ENCODE peak calls at places on chromosomes 4 and X, in seven cellular contexts. X, K, H, W, O, Z and T are unnamed samples.
A peak's percentile ranks its signal among the peaks of the same experiment; 100 is the strongest.

GRCh38 chrX:24426340-24426913 is 38.7 kb upstream of the PDK3 start:
- DNase-seq in X (no peak), K (peak; percentile 36), H (peak; percentile 3), W (no peak), O (peak; percentile 27), Z (no peak), T (no peak)

GRCh38 chr4:114364857-114365256 is 233.8 kb upstream of the UGT8 start:
- DNase-seq in X (no peak), K (peak; percentile 88), H (no peak), W (no peak), O (peak; percentile 38), Z (peak; percentile 77), T (no peak)

GRCh38 chrX:129721414-129721813 is 17.4 kb upstream of the XPNPEP2 start:
- DNase-seq in X (no peak), K (no peak), H (no peak), W (no peak), O (no peak), Z (no peak), T (no peak)

GRCh38 chrX:19548934-19549333 is 33.6 kb upstream of the MAP3K15 start:
- DNase-seq in X (no peak), K (no peak), H (no peak), W (no peak), O (no peak), Z (no peak), T (no peak)

GRCh38 chr4:41299486-41299885 is 42.8 kb downstream of the UCHL1 start:
- DNase-seq in X (no peak), K (no peak), H (no peak), W (no peak), O (no peak), Z (no peak), T (no peak)

GRCh38 chr4:118325443-118325842 is 27.4 kb downstream of the PRSS12 start:
- DNase-seq in X (no peak), K (no peak), H (no peak), W (no peak), O (peak; percentile 17), Z (no peak), T (no peak)

GRCh38 chr4:151460434-151460833 is 51.5 kb downstream of the FHIP1A start:
- DNase-seq in X (no peak), K (no peak), H (no peak), W (no peak), O (no peak), Z (no peak), T (no peak)

GRCh38 chr4:128601992-128602695 is 207.4 kb upstream of the JADE1 start:
- DNase-seq in X (no peak), K (peak; percentile 89), H (peak; percentile 43), W (no peak), O (peak; percentile 83), Z (no peak), T (no peak)

GRCh38 chr4:73103799-73104503 is 34.4 kb upstream of the COX18 start:
- DNase-seq in X (no peak), K (peak; percentile 37), H (no peak), W (no peak), O (peak; percentile 49), Z (no peak), T (no peak)

GRCh38 chr4:11495818-11496217 is 67.1 kb upstream of the HS3ST1 start:
- DNase-seq in X (no peak), K (no peak), H (no peak), W (no peak), O (no peak), Z (no peak), T (no peak)

GRCh38 chr4:185304541-185304940 is 91.2 kb downstream of the LRP2BP start:
- DNase-seq in X (no peak), K (no peak), H (no peak), W (no peak), O (no peak), Z (no peak), T (no peak)

GRCh38 chrX:31593353-31593752 is 521.5 kb upstream of the FTHL17 start:
- DNase-seq in X (no peak), K (peak; percentile 37), H (no peak), W (no peak), O (no peak), Z (no peak), T (no peak)

GRCh38 chrX:70635669-70636068 is 191.0 kb downstream of the DLG3 start:
- DNase-seq in X (no peak), K (no peak), H (no peak), W (no peak), O (no peak), Z (no peak), T (no peak)

GRCh38 chr4:98399915-98400314 is 138.7 kb downstream of the RAP1GDS1 start:
- DNase-seq in X (no peak), K (no peak), H (no peak), W (no peak), O (no peak), Z (no peak), T (no peak)

GRCh38 chr4:139050436-139050835 is 34.9 kb downstream of the NOCT start:
- DNase-seq in X (no peak), K (peak; percentile 26), H (no peak), W (no peak), O (peak; percentile 56), Z (no peak), T (no peak)

GRCh38 chr4:87058272-87059073 is 123.7 kb downstream of the AFF1 start:
- DNase-seq in X (no peak), K (peak; percentile 50), H (no peak), W (no peak), O (no peak), Z (no peak), T (no peak)

GRCh38 chrX:11740794-11741193 is 17.2 kb upstream of the MSL3 start:
- DNase-seq in X (no peak), K (no peak), H (no peak), W (no peak), O (no peak), Z (no peak), T (no peak)

GRCh38 chrX:121322159-121322558 is 274.7 kb downstream of the GLUD2 start:
- DNase-seq in X (no peak), K (peak; percentile 21), H (no peak), W (no peak), O (peak; percentile 7), Z (no peak), T (no peak)

GRCh38 chr4:139763205-139763604 is 97.6 kb downstream of the MGST2 start:
- DNase-seq in X (no peak), K (no peak), H (no peak), W (no peak), O (no peak), Z (no peak), T (no peak)

GRCh38 chr4:161650812-161651211 is 513.0 kb downstream of the FSTL5 start:
- DNase-seq in X (no peak), K (no peak), H (no peak), W (no peak), O (no peak), Z (no peak), T (no peak)

GRCh38 chrX:131783555-131784338 is 239.4 kb upstream of the STK26 start:
- DNase-seq in X (no peak), K (no peak), H (no peak), W (no peak), O (peak; percentile 91), Z (no peak), T (peak; percentile 52)

GRCh38 chr4:89380980-89381379 is 73.4 kb upstream of the GPRIN3 start:
- DNase-seq in X (no peak), K (no peak), H (no peak), W (no peak), O (no peak), Z (no peak), T (no peak)

GRCh38 chr4:84394386-84394785 is 104.7 kb downstream of the NKX6-1 start:
- DNase-seq in X (no peak), K (no peak), H (no peak), W (no peak), O (no peak), Z (no peak), T (no peak)

GRCh38 chrX:68669094-68669830 is 21.8 kb downstream of the STARD8 start:
- DNase-seq in X (peak; percentile 30), K (no peak), H (no peak), W (no peak), O (peak; percentile 30), Z (no peak), T (no peak)

GRCh38 chr4:1382776-1383727 is 23.2 kb downstream of the NKX1-1 start:
- DNase-seq in X (peak; percentile 3), K (no peak), H (no peak), W (no peak), O (no peak), Z (no peak), T (no peak)

GRCh38 chr4:111933703-111934102 is 211.6 kb upstream of the FAM241A start:
- DNase-seq in X (no peak), K (no peak), H (no peak), W (no peak), O (no peak), Z (no peak), T (no peak)
- TF ChIP-seq CTCF in X (no peak), K (no peak), H (no peak), W (no peak), O (no peak), Z (no peak), T (no peak)

GRCh38 chrX:46574337-46574940 is 874 bp downstream of the CHST7 start:
- DNase-seq in X (peak; percentile 33), K (peak; percentile 16), H (peak; percentile 29), W (no peak), O (no peak), Z (no peak), T (peak; percentile 64)

GRCh38 chrX:46572295-46572936 is 1.1 kb upstream of the CHST7 start:
- DNase-seq in X (no peak), K (no peak), H (no peak), W (no peak), O (no peak), Z (no peak), T (no peak)

GRCh38 chrX:46573896-46574336 is 351 bp downstream of the CHST7 start:
- DNase-seq in X (peak; percentile 62), K (peak; percentile 65), H (peak; percentile 63), W (peak; percentile 12), O (peak; percentile 49), Z (no peak), T (peak; percentile 56)

GRCh38 chrX:46574941-46575381 is 1.4 kb downstream of the CHST7 start:
- DNase-seq in X (peak; percentile 37), K (peak; percentile 27), H (peak; percentile 26), W (no peak), O (no peak), Z (no peak), T (peak; percentile 17)

GRCh38 chrX:46573331-46573895 is at the start of gene CHST7:
- DNase-seq in X (peak; percentile 70), K (peak; percentile 67), H (peak; percentile 75), W (no peak), O (peak; percentile 42), Z (no peak), T (peak; percentile 83)
- TF ChIP-seq CTCF in X (no peak), K (peak; percentile 54), H (peak; percentile 38), W (no peak), O (peak; percentile 24), Z (peak; percentile 39), T (no peak)

GRCh38 chrX:145393702-145394235 is 146.5 kb downstream of the SPANXN1 start:
- DNase-seq in X (no peak), K (no peak), H (no peak), W (no peak), O (no peak), Z (no peak), T (no peak)
- TF ChIP-seq CTCF in X (no peak), K (peak; percentile 7), H (no peak), W (no peak), O (peak; percentile 28), Z (no peak), T (no peak)

DNA sequence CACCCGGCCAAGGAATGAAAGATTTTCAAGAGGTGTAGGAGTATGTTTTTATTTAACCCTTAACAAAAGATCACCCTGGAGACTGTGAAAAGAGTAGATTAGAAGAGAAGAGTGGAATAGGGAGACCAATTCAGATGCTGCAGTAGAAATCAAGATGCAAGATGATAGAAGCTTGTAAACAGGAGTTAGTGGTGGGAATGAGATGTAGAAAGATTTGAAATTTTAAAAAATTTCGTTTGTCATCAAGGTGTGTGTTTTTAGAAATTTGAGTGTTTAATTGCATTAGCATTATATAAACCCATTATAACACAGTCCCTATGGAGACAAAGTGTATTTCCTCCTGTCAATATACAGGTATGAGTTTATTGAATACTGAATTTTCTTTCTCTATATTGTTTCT is 42.1 kb upstream of the IL1RAPL2 start:
- DNase-seq in X (no peak), K (no peak), H (no peak), W (no peak), O (no peak), Z (no peak), T (no peak)
- TF ChIP-seq CTCF in X (no peak), K (no peak), H (no peak), W (no peak), O (no peak), Z (no peak), T (no peak)